ENCODE peak calls at places on chromosome 1, in five cellular contexts. One of them, this sample, is unnamed.

GRCh38 chr1:245863566-245864184 is 643.4 kb downstream of the SMYD3 start:
- DNase-seq in ovary: no peak
- DNase-seq in IMR-90: peak; percentile 60
- DNase-seq in CD8-positive, alpha-beta T cell: no peak
- DNase-seq in tibial artery: no peak
- DNase-seq in this sample: no peak

GRCh38 chr1:2126331-2127180 is 68.0 kb downstream of the FAAP20 start:
- DNase-seq in ovary: no peak
- DNase-seq in IMR-90: no peak
- DNase-seq in CD8-positive, alpha-beta T cell: no peak
- DNase-seq in tibial artery: no peak
- DNase-seq in this sample: no peak

GRCh38 chr1:47727051-47727708 is 270.0 kb downstream of the TRABD2B start:
- DNase-seq in ovary: no peak
- DNase-seq in IMR-90: no peak
- DNase-seq in CD8-positive, alpha-beta T cell: no peak
- DNase-seq in tibial artery: no peak
- DNase-seq in this sample: no peak

GRCh38 chr1:216464489-216464888 is 41.2 kb upstream of the USH2A start:
- DNase-seq in ovary: no peak
- DNase-seq in IMR-90: peak; percentile 98
- DNase-seq in CD8-positive, alpha-beta T cell: no peak
- DNase-seq in tibial artery: no peak
- DNase-seq in this sample: no peak

GRCh38 chr1:165917166-165917565 is 89.8 kb downstream of the UCK2 start:
- DNase-seq in ovary: no peak
- DNase-seq in IMR-90: no peak
- DNase-seq in CD8-positive, alpha-beta T cell: no peak
- DNase-seq in tibial artery: no peak
- DNase-seq in this sample: no peak

GRCh38 chr1:172467446-172467845 is 23.6 kb upstream of the PIGC start:
- DNase-seq in ovary: no peak
- DNase-seq in IMR-90: no peak
- DNase-seq in CD8-positive, alpha-beta T cell: no peak
- DNase-seq in tibial artery: no peak
- DNase-seq in this sample: no peak

GRCh38 chr1:181485276-181486097 is 2.2 kb downstream of the CACNA1E start:
- DNase-seq in ovary: no peak
- DNase-seq in IMR-90: no peak
- DNase-seq in CD8-positive, alpha-beta T cell: no peak
- DNase-seq in tibial artery: no peak
- DNase-seq in this sample: no peak

GRCh38 chr1:205840524-205840923 is 9.4 kb downstream of the PM20D1 start:
- DNase-seq in ovary: no peak
- DNase-seq in IMR-90: no peak
- DNase-seq in CD8-positive, alpha-beta T cell: no peak
- DNase-seq in tibial artery: no peak
- DNase-seq in this sample: no peak

GRCh38 chr1:231705860-231706553 is 79.4 kb downstream of the DISC1 start:
- DNase-seq in ovary: no peak
- DNase-seq in IMR-90: no peak
- DNase-seq in CD8-positive, alpha-beta T cell: no peak
- DNase-seq in tibial artery: no peak
- DNase-seq in this sample: no peak

GRCh38 chr1:22875851-22876250 is 96.8 kb downstream of the LACTBL1 start:
- DNase-seq in ovary: no peak
- DNase-seq in IMR-90: no peak
- DNase-seq in CD8-positive, alpha-beta T cell: no peak
- DNase-seq in tibial artery: no peak
- DNase-seq in this sample: no peak

GRCh38 chr1:92857817-92858216 is 26.0 kb downstream of the RPL5 start:
- DNase-seq in ovary: no peak
- DNase-seq in IMR-90: no peak
- DNase-seq in CD8-positive, alpha-beta T cell: no peak
- DNase-seq in tibial artery: no peak
- DNase-seq in this sample: no peak

GRCh38 chr1:71625004-71625403 is 544.2 kb upstream of the ZRANB2 start:
- DNase-seq in ovary: no peak
- DNase-seq in IMR-90: no peak
- DNase-seq in CD8-positive, alpha-beta T cell: no peak
- DNase-seq in tibial artery: no peak
- DNase-seq in this sample: no peak

GRCh38 chr1:71623888-71624287 is 543.1 kb upstream of the ZRANB2 start:
- DNase-seq in ovary: no peak
- DNase-seq in IMR-90: no peak
- DNase-seq in CD8-positive, alpha-beta T cell: no peak
- DNase-seq in tibial artery: no peak
- DNase-seq in this sample: no peak

GRCh38 chr1:71621785-71622184 is 541.0 kb upstream of the ZRANB2 start:
- DNase-seq in ovary: no peak
- DNase-seq in IMR-90: peak; percentile 90
- DNase-seq in CD8-positive, alpha-beta T cell: no peak
- DNase-seq in tibial artery: no peak
- DNase-seq in this sample: no peak
- TF ChIP-seq CTCF in ovary: no peak
- TF ChIP-seq CTCF in IMR-90: no peak
- TF ChIP-seq CTCF in CD8-positive, alpha-beta T cell: no peak
- TF ChIP-seq CTCF in tibial artery: no peak
- TF ChIP-seq CTCF in this sample: no peak

GRCh38 chr1:164664127-164664526 is 105.1 kb downstream of the PBX1 start:
- DNase-seq in ovary: no peak
- DNase-seq in IMR-90: no peak
- DNase-seq in CD8-positive, alpha-beta T cell: no peak
- DNase-seq in tibial artery: no peak
- DNase-seq in this sample: no peak

GRCh38 chr1:164662462-164662861 is 103.5 kb downstream of the PBX1 start:
- DNase-seq in ovary: no peak
- DNase-seq in IMR-90: no peak
- DNase-seq in CD8-positive, alpha-beta T cell: no peak
- DNase-seq in tibial artery: no peak
- DNase-seq in this sample: no peak

GRCh38 chr1:164659621-164660414 is 100.8 kb downstream of the PBX1 start:
- DNase-seq in ovary: no peak
- DNase-seq in IMR-90: no peak
- DNase-seq in CD8-positive, alpha-beta T cell: no peak
- DNase-seq in tibial artery: no peak
- DNase-seq in this sample: no peak

GRCh38 chr1:164662955-164663354 is 104.0 kb downstream of the PBX1 start:
- DNase-seq in ovary: no peak
- DNase-seq in IMR-90: no peak
- DNase-seq in CD8-positive, alpha-beta T cell: no peak
- DNase-seq in tibial artery: no peak
- DNase-seq in this sample: no peak

DNA sequence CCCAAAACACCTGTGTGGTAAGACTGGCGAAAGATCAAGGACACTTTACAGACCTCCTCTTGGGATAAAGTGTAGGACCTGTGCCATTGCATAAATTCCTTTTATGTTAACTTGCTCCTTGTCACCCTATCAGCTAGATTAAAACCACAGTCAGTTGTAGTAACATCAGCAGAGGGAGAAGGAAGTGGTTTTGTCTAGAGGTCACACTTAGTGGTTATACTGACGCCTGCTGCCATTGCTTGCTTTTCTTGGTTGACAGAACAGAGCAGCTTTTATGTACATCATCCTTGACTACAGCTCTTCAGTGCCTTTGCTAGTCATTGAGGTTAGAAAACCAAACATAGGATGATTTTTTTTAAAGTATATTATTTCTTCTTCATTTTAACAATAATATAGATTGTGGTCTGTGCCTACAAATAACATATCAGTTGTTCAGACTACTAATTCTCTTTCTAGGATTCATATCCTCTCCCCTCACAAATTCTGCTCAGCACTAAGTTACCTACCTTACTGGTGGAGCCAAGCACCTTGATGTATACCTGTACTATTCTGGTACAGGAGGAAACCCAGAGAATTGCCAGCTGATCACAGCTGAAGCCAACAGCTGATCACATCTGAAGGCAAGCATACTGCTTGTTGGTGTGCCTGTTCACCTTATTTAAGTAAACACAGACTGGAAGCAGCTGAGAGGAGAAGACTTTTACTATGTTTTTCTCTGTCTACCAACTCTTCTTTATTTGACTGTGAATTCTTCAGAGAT is 101.6 kb downstream of the PBX1 start:
- DNase-seq in ovary: no peak
- DNase-seq in IMR-90: peak; percentile 67
- DNase-seq in CD8-positive, alpha-beta T cell: no peak
- DNase-seq in tibial artery: no peak
- DNase-seq in this sample: no peak
- H3K4me1 ChIP-seq in ovary: peaks cover 15% of the 10 kb centered on the region
- H3K4me1 ChIP-seq in IMR-90: peaks cover 4% of the 10 kb centered on the region
- H3K4me1 ChIP-seq in CD8-positive, alpha-beta T cell: peaks cover 5% of the 10 kb centered on the region
- H3K4me1 ChIP-seq in tibial artery: peaks cover 23% of the 10 kb centered on the region
- H3K4me1 ChIP-seq in this sample: no peaks in the 10 kb centered on the region

DNA sequence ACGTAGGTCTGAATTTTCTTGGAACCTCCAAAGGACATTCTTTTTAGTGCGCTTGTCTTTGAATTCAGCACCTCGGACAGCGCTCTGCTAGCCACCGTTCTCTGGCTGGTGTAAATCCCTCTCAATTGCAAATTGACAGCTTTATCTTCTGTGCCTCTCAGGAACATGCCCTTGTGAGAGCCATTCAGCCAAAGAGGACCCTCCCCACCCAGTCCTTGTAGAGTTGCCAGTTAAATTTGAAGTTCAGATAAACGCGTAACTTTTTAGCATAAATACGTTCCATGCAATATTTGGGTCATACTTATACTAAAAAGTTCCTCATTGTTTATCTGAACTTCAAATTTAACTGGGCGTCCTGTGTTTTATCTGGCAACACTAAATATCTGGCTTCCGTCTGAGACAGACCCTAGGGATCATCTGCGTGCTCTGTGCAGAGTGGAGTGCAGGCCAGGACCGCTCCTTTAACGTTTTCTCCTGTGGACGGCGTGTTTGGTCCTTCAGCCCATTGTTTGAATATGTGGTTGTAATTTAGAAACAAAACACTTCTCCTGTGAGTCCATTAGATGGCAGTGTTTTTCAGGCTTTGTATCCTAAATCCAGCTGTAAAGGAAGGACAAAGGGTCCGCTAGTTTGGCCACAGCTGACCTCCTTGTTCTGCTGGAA is 7.0 kb downstream of the KCNAB2 start:
- DNase-seq in ovary: peak; percentile 64
- DNase-seq in IMR-90: peak; percentile 68
- DNase-seq in CD8-positive, alpha-beta T cell: peak; percentile 11
- DNase-seq in tibial artery: no peak
- DNase-seq in this sample: no peak
- TF ChIP-seq CTCF in ovary: peak; percentile 29
- TF ChIP-seq CTCF in IMR-90: peak; percentile 60
- TF ChIP-seq CTCF in CD8-positive, alpha-beta T cell: no peak
- TF ChIP-seq CTCF in tibial artery: peak; percentile 24
- TF ChIP-seq CTCF in this sample: peak; percentile 42

GRCh38 chr1:54352755-54353154 is 53.4 kb downstream of the SSBP3 start:
- DNase-seq in ovary: no peak
- DNase-seq in IMR-90: no peak
- DNase-seq in CD8-positive, alpha-beta T cell: no peak
- DNase-seq in tibial artery: no peak
- DNase-seq in this sample: no peak
- H3K4me1 ChIP-seq in ovary: peaks cover 49% of the 10 kb centered on the region
- H3K4me1 ChIP-seq in IMR-90: peaks cover 13% of the 10 kb centered on the region
- H3K4me1 ChIP-seq in CD8-positive, alpha-beta T cell: peaks cover 56% of the 10 kb centered on the region
- H3K4me1 ChIP-seq in tibial artery: peaks cover 42% of the 10 kb centered on the region
- H3K4me1 ChIP-seq in this sample: peaks cover 25% of the 10 kb centered on the region

DNA sequence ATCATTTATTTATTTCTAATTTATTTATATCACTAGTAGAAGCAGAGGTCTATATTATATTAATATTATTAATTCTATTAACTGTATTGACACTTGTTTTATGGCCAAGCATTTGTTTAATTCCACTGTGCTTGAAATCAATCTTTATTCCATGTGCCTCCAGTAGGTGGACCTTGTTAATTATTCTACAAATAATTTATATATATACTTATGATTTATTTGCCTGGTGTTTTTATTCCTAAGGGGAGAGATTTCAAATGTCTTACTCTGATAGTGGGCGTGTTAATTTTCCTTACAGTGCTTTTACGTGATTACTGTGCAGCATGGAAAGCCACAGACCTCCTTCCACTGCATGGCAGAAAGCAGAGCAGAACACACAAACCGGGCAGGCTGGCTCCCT is 17.5 kb upstream of the OR6N2 start:
- DNase-seq in ovary: no peak
- DNase-seq in IMR-90: no peak
- DNase-seq in CD8-positive, alpha-beta T cell: no peak
- DNase-seq in tibial artery: no peak
- DNase-seq in this sample: no peak
- TF ChIP-seq CTCF in ovary: no peak
- TF ChIP-seq CTCF in IMR-90: peak; percentile 13
- TF ChIP-seq CTCF in CD8-positive, alpha-beta T cell: no peak
- TF ChIP-seq CTCF in tibial artery: no peak
- TF ChIP-seq CTCF in this sample: no peak

GRCh38 chr1:8523641-8524206 is 205.8 kb downstream of the SLC45A1 start:
- DNase-seq in ovary: no peak
- DNase-seq in IMR-90: no peak
- DNase-seq in CD8-positive, alpha-beta T cell: no peak
- DNase-seq in tibial artery: no peak
- DNase-seq in this sample: no peak

GRCh38 chr1:8517579-8518489 is 199.9 kb downstream of the SLC45A1 start:
- DNase-seq in ovary: no peak
- DNase-seq in IMR-90: peak; percentile 43
- DNase-seq in CD8-positive, alpha-beta T cell: no peak
- DNase-seq in tibial artery: no peak
- DNase-seq in this sample: no peak

GRCh38 chr1:8519167-8519566 is 201.3 kb downstream of the SLC45A1 start:
- DNase-seq in ovary: no peak
- DNase-seq in IMR-90: no peak
- DNase-seq in CD8-positive, alpha-beta T cell: no peak
- DNase-seq in tibial artery: no peak
- DNase-seq in this sample: no peak

GRCh38 chr1:8518490-8518801 is 200.5 kb downstream of the SLC45A1 start:
- DNase-seq in ovary: no peak
- DNase-seq in IMR-90: no peak
- DNase-seq in CD8-positive, alpha-beta T cell: no peak
- DNase-seq in tibial artery: no peak
- DNase-seq in this sample: no peak

GRCh38 chr1:8520483-8520966 is 202.6 kb downstream of the SLC45A1 start:
- DNase-seq in ovary: no peak
- DNase-seq in IMR-90: no peak
- DNase-seq in CD8-positive, alpha-beta T cell: no peak
- DNase-seq in tibial artery: no peak
- DNase-seq in this sample: no peak
- H3K4me1 ChIP-seq in ovary: peaks cover 9% of the 10 kb centered on the region
- H3K4me1 ChIP-seq in IMR-90: peaks cover 18% of the 10 kb centered on the region
- H3K4me1 ChIP-seq in CD8-positive, alpha-beta T cell: peaks cover 63% of the 10 kb centered on the region
- H3K4me1 ChIP-seq in tibial artery: peaks cover 40% of the 10 kb centered on the region
- H3K4me1 ChIP-seq in this sample: no peaks in the 10 kb centered on the region

GRCh38 chr1:16367258-16367967 is 371 bp downstream of the SZRD1 start:
- DNase-seq in ovary: peak; percentile 87
- DNase-seq in IMR-90: peak; percentile 85
- DNase-seq in CD8-positive, alpha-beta T cell: peak; percentile 72
- DNase-seq in tibial artery: peak; percentile 94
- DNase-seq in this sample: peak; percentile 89
- TF ChIP-seq CTCF in ovary: peak; percentile 20
- TF ChIP-seq CTCF in IMR-90: no peak
- TF ChIP-seq CTCF in CD8-positive, alpha-beta T cell: no peak
- TF ChIP-seq CTCF in tibial artery: no peak
- TF ChIP-seq CTCF in this sample: peak; percentile 10